ENCODE peak calls at places on chromosomes 12 and 14, in four cellular contexts. One of them, this sample, is unnamed.

GRCh38 chr12:93442411-93443340 is 929 bp upstream of the UBE2N start:
- DNase-seq in DND-41: no peak
- DNase-seq in A673: no peak
- DNase-seq in GM20000: no peak
- DNase-seq in this sample: no peak

GRCh38 chr14:60102389-60102788 is 10.7 kb downstream of the PCNX4 start:
- DNase-seq in DND-41: no peak
- DNase-seq in A673: no peak
- DNase-seq in GM20000: no peak
- DNase-seq in this sample: no peak

GRCh38 chr14:32201196-32201815 is 539 bp upstream of the RNU6-7 start:
- DNase-seq in DND-41: peak
- DNase-seq in A673: peak
- DNase-seq in GM20000: peak
- DNase-seq in this sample: peak

GRCh38 chr12:6608592-6609311 is 1.6 kb upstream of the CHD4 start:
- DNase-seq in DND-41: peak
- DNase-seq in A673: peak
- DNase-seq in GM20000: no peak
- DNase-seq in this sample: peak

GRCh38 chr12:53886996-53887395 is 51.6 kb upstream of the HOXC13 start:
- DNase-seq in DND-41: no peak
- DNase-seq in A673: no peak
- DNase-seq in GM20000: no peak
- DNase-seq in this sample: no peak

GRCh38 chr12:46702581-46703344 is 123.0 kb downstream of the SLC38A4 start:
- DNase-seq in DND-41: no peak
- DNase-seq in A673: no peak
- DNase-seq in GM20000: no peak
- DNase-seq in this sample: no peak

GRCh38 chr14:104700747-104701215 is 11.4 kb downstream of the INF2 start:
- DNase-seq in DND-41: no peak
- DNase-seq in A673: no peak
- DNase-seq in GM20000: no peak
- DNase-seq in this sample: no peak

GRCh38 chr14:103386632-103387329 is 1.6 kb downstream of the MARK3 start:
- DNase-seq in DND-41: no peak
- DNase-seq in A673: peak
- DNase-seq in GM20000: no peak
- DNase-seq in this sample: no peak

GRCh38 chr12:123075591-123076171 is 75.2 kb downstream of the PITPNM2 start:
- DNase-seq in DND-41: peak
- DNase-seq in A673: peak
- DNase-seq in GM20000: peak
- DNase-seq in this sample: peak

GRCh38 chr14:38838049-38838978 is 264.7 kb downstream of the SEC23A start:
- DNase-seq in DND-41: no peak
- DNase-seq in A673: no peak
- DNase-seq in GM20000: no peak
- DNase-seq in this sample: no peak

GRCh38 chr12:58416211-58416610 is 474.8 kb downstream of the ATP23 start:
- DNase-seq in DND-41: no peak
- DNase-seq in A673: peak
- DNase-seq in GM20000: no peak
- DNase-seq in this sample: no peak

GRCh38 chr12:84463756-84464495 is 448.7 kb downstream of the SLC6A15 start:
- DNase-seq in DND-41: no peak
- DNase-seq in A673: no peak
- DNase-seq in GM20000: no peak
- DNase-seq in this sample: no peak

GRCh38 chr14:99733551-99734405 is 49.7 kb downstream of the CYP46A1 start:
- DNase-seq in DND-41: no peak
- DNase-seq in A673: no peak
- DNase-seq in GM20000: no peak
- DNase-seq in this sample: no peak

GRCh38 chr12:65631621-65632111 is 192.6 kb upstream of the HMGA2 start:
- DNase-seq in DND-41: no peak
- DNase-seq in A673: peak
- DNase-seq in GM20000: no peak
- DNase-seq in this sample: no peak

GRCh38 chr12:68154768-68155167 is 4.8 kb downstream of the IFNG start:
- DNase-seq in DND-41: no peak
- DNase-seq in A673: no peak
- DNase-seq in GM20000: no peak
- DNase-seq in this sample: no peak

DNA sequence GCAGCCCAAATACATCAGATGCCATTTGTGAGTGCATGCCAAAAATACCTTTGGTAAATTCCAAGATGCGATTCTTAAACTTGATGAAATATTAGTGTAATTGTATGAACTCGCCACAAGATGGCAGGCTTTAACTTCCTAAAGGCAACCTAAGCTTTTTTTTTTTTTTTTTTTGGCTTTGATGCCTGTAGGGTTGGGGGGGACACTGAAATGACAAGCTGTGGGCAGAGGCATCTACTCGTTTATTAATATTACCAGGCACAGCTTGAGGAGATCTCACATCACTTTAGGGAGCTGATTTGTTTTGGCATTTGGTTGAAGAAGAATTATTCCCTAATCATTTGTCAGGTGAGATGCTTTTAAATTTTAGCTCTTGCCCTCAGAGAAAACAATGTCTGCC is 126.7 kb upstream of the CCDC196 start:
- DNase-seq in DND-41: peak
- DNase-seq in A673: peak
- DNase-seq in GM20000: peak
- DNase-seq in this sample: peak
- TF ChIP-seq CTCF in DND-41: peak
- TF ChIP-seq CTCF in A673: peak
- TF ChIP-seq CTCF in GM20000: peak
- TF ChIP-seq CTCF in this sample: peak

DNA sequence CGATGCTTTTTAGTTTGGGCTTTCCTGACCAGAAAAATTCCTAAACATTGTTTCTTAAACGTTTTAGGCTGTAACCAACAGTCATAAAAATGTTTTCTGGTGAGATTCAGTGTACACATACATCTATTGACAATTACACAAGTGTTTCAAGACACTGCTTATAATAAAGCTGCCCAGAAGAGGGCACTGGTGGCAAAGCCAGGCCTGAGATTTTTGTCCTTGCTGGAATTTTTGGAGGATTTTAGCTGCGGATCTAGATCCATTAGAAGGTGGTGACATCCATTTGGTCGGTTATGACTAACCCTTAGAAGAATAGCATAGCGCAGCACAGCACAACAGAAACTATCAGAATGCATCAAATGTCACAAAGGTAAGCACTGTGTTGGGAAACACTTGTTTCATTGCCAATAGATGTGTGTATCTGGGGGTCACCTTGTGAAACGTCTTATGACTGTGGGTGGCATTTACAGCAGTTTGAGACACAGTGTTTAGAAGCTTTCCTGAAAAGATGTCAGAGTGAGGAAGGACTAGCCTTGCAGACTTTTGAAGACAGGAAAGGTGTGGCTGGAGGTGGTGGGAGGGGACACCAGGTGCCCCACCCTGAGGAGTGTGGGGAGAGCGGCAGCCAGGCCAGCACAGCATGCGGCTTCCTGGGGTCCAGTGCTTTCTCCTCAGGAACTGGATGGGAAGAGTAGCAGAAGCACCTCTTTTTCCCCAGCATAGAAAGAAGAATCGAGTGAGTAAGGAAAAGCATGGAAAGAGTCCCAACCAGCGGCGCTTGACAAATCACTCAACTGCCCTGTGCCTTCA is 54.7 kb upstream of the FKBP4 start:
- DNase-seq in DND-41: no peak
- DNase-seq in A673: peak
- DNase-seq in GM20000: no peak
- DNase-seq in this sample: no peak
- TF ChIP-seq CTCF in DND-41: peak
- TF ChIP-seq CTCF in A673: peak
- TF ChIP-seq CTCF in GM20000: no peak
- TF ChIP-seq CTCF in this sample: no peak

DNA sequence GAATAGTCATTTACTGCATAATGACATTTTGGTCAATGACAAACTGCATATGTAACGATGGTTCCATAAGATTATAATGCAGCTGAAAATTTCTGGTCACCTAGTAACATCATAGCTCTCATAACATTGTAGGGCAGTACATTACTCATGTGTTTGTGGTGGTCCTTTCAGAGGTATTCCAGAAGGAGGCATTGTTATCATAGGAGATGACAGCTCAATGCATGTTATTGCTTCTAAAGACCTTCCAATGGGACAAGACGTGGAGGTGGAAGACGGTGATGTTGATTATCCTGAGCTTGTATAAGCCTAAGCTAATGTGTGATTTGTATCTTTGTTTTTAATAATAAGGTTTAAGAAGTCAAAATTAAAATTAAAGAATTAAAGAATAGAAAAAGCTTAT is 43.8 kb upstream of the TSPAN11 start:
- DNase-seq in DND-41: no peak
- DNase-seq in A673: peak
- DNase-seq in GM20000: no peak
- DNase-seq in this sample: no peak
- TF ChIP-seq CTCF in DND-41: peak
- TF ChIP-seq CTCF in A673: peak
- TF ChIP-seq CTCF in GM20000: no peak
- TF ChIP-seq CTCF in this sample: no peak

GRCh38 chr14:95359974-95360826 is 40.5 kb upstream of the CLMN start:
- DNase-seq in DND-41: no peak
- DNase-seq in A673: no peak
- DNase-seq in GM20000: peak
- DNase-seq in this sample: no peak
- TF ChIP-seq CTCF in DND-41: no peak
- TF ChIP-seq CTCF in A673: no peak
- TF ChIP-seq CTCF in GM20000: no peak
- TF ChIP-seq CTCF in this sample: no peak

GRCh38 chr14:22973217-22974032 is 8.9 kb downstream of the AJUBA start:
- DNase-seq in DND-41: peak
- DNase-seq in A673: peak
- DNase-seq in GM20000: peak
- DNase-seq in this sample: peak
- TF ChIP-seq CTCF in DND-41: peak
- TF ChIP-seq CTCF in A673: peak
- TF ChIP-seq CTCF in GM20000: peak
- TF ChIP-seq CTCF in this sample: peak

GRCh38 chr12:98007963-98008362 is 507.4 kb upstream of the TMPO start:
- DNase-seq in DND-41: no peak
- DNase-seq in A673: no peak
- DNase-seq in GM20000: no peak
- DNase-seq in this sample: no peak

DNA sequence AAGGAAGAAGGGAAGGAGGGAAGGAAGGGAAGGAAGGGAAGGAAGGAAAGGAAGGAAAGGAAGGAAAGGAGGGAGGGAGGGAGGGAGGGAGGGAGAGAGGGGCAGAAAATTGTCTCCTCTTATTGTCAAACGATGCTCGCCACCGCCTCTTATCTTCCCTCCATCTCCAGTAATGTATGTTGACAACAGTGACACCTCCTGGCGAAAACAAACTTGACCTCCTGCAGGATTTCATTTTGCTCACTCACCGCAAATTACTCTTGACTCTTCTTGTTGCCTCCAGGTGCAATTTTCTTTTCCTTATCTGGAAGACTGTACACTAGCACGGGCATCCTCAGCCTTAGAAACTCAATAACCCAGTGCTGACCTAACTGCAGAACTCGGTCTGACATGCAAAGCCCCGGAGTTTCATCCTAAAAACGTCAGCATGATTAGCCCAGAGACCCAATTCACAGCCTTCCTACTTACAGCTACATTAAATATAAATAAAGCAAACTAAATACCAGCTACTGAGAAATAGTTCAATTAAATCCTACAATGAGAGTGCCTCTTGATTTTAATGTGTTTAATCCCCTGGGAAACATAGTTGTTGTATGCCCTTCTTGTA is 512.4 kb upstream of the TMPO start:
- DNase-seq in DND-41: peak
- DNase-seq in A673: peak
- DNase-seq in GM20000: peak
- DNase-seq in this sample: peak
- TF ChIP-seq CTCF in DND-41: peak
- TF ChIP-seq CTCF in A673: peak
- TF ChIP-seq CTCF in GM20000: peak
- TF ChIP-seq CTCF in this sample: peak